ENCODE peak calls at places on chromosomes 5 and 9, in six cellular contexts. One of them, this sample, is unnamed.

GRCh38 chr5:137488516-137488915 is 10.6 kb downstream of the SPOCK1 start:
- DNase-seq in HepG2: no peak
- DNase-seq in H1: no peak
- DNase-seq in GM12878: no peak
- DNase-seq in SK-N-SH: no peak
- DNase-seq in HCT116: no peak
- DNase-seq in this sample: no peak

GRCh38 chr5:119943148-119943547 is 313.8 kb downstream of the FAM170A start:
- DNase-seq in H1: no peak
- DNase-seq in HepG2: no peak
- DNase-seq in HCT116: no peak
- DNase-seq in SK-N-SH: no peak
- DNase-seq in GM12878: no peak
- DNase-seq in this sample: peak; percentile 46

GRCh38 chr9:7150153-7150890 is 392.5 kb downstream of the KDM4C start:
- DNase-seq in GM12878: no peak
- DNase-seq in H1: no peak
- DNase-seq in HCT116: no peak
- DNase-seq in HepG2: no peak
- DNase-seq in SK-N-SH: no peak
- DNase-seq in this sample: no peak

GRCh38 chr5:87411586-87412416 is 929 bp downstream of the CCNH start:
- DNase-seq in GM12878: no peak
- DNase-seq in HCT116: peak; percentile 6
- DNase-seq in H1: no peak
- DNase-seq in SK-N-SH: peak; percentile 10
- DNase-seq in HepG2: peak; percentile 33
- DNase-seq in this sample: no peak

GRCh38 chr9:21825637-21826036 is 23.2 kb downstream of the MTAP start:
- DNase-seq in SK-N-SH: no peak
- DNase-seq in GM12878: no peak
- DNase-seq in HepG2: no peak
- DNase-seq in H1: no peak
- DNase-seq in HCT116: no peak
- DNase-seq in this sample: no peak

GRCh38 chr5:75279324-75279723 is 42.6 kb upstream of the ANKRD31 start:
- DNase-seq in H1: no peak
- DNase-seq in SK-N-SH: no peak
- DNase-seq in HepG2: no peak
- DNase-seq in HCT116: no peak
- DNase-seq in GM12878: no peak
- DNase-seq in this sample: no peak

GRCh38 chr5:150066901-150067396 is 19.4 kb downstream of the CSF1R start:
- DNase-seq in GM12878: no peak
- DNase-seq in H1: no peak
- DNase-seq in HCT116: no peak
- DNase-seq in SK-N-SH: no peak
- DNase-seq in HepG2: no peak
- DNase-seq in this sample: no peak

GRCh38 chr5:13477118-13477737 is 467.3 kb downstream of the DNAH5 start:
- DNase-seq in SK-N-SH: no peak
- DNase-seq in H1: no peak
- DNase-seq in HepG2: no peak
- DNase-seq in HCT116: no peak
- DNase-seq in GM12878: no peak
- DNase-seq in this sample: no peak

GRCh38 chr5:1513326-1514026 is 10.3 kb downstream of the LPCAT1 start:
- DNase-seq in HepG2: no peak
- DNase-seq in HCT116: no peak
- DNase-seq in SK-N-SH: no peak
- DNase-seq in H1: no peak
- DNase-seq in GM12878: no peak
- DNase-seq in this sample: no peak

GRCh38 chr5:66306105-66306843 is 162.2 kb downstream of the SREK1 start:
- DNase-seq in SK-N-SH: peak; percentile 78
- DNase-seq in GM12878: no peak
- DNase-seq in HCT116: peak; percentile 63
- DNase-seq in H1: peak; percentile 34
- DNase-seq in HepG2: peak; percentile 55
- DNase-seq in this sample: peak; percentile 65

GRCh38 chr9:69476797-69477196 is 151.8 kb downstream of the ENTREP1 start:
- DNase-seq in HCT116: no peak
- DNase-seq in SK-N-SH: no peak
- DNase-seq in H1: no peak
- DNase-seq in HepG2: no peak
- DNase-seq in GM12878: no peak
- DNase-seq in this sample: no peak

GRCh38 chr9:92970467-92970923 is 23.2 kb downstream of the FGD3 start:
- DNase-seq in SK-N-SH: no peak
- DNase-seq in HCT116: no peak
- DNase-seq in H1: peak; percentile 72
- DNase-seq in HepG2: no peak
- DNase-seq in GM12878: no peak
- DNase-seq in this sample: peak; percentile 50
- TF ChIP-seq JUND in SK-N-SH: no peak
- TF ChIP-seq JUND in HCT116: no peak
- TF ChIP-seq JUND in H1: no peak
- TF ChIP-seq JUND in HepG2: no peak
- TF ChIP-seq JUND in GM12878: no peak
- TF ChIP-seq JUND in this sample: no peak

GRCh38 chr5:39064450-39064849 is 9.7 kb downstream of the RICTOR start:
- DNase-seq in HepG2: no peak
- DNase-seq in H1: no peak
- DNase-seq in GM12878: no peak
- DNase-seq in SK-N-SH: no peak
- DNase-seq in HCT116: no peak
- DNase-seq in this sample: no peak
- TF ChIP-seq JUND in HepG2: no peak
- TF ChIP-seq JUND in H1: no peak
- TF ChIP-seq JUND in GM12878: no peak
- TF ChIP-seq JUND in SK-N-SH: no peak
- TF ChIP-seq JUND in HCT116: no peak
- TF ChIP-seq JUND in this sample: no peak

GRCh38 chr5:134530375-134531077 is 5.1 kb downstream of the JADE2 start:
- DNase-seq in H1: no peak
- DNase-seq in HepG2: no peak
- DNase-seq in GM12878: no peak
- DNase-seq in HCT116: no peak
- DNase-seq in SK-N-SH: no peak
- DNase-seq in this sample: no peak
- TF ChIP-seq JUND in H1: no peak
- TF ChIP-seq JUND in HepG2: no peak
- TF ChIP-seq JUND in GM12878: no peak
- TF ChIP-seq JUND in HCT116: no peak
- TF ChIP-seq JUND in SK-N-SH: no peak
- TF ChIP-seq JUND in this sample: no peak

GRCh38 chr5:103228588-103228987 is 30.0 kb upstream of the MACIR start:
- DNase-seq in H1: no peak
- DNase-seq in HCT116: no peak
- DNase-seq in SK-N-SH: no peak
- DNase-seq in GM12878: no peak
- DNase-seq in HepG2: no peak
- DNase-seq in this sample: no peak

GRCh38 chr5:103234239-103234975 is 24.2 kb upstream of the MACIR start:
- DNase-seq in HepG2: no peak
- DNase-seq in GM12878: no peak
- DNase-seq in SK-N-SH: no peak
- DNase-seq in HCT116: no peak
- DNase-seq in H1: no peak
- DNase-seq in this sample: no peak

GRCh38 chr5:103235891-103236290 is 22.7 kb upstream of the MACIR start:
- DNase-seq in HepG2: no peak
- DNase-seq in H1: no peak
- DNase-seq in HCT116: no peak
- DNase-seq in GM12878: no peak
- DNase-seq in SK-N-SH: no peak
- DNase-seq in this sample: no peak

GRCh38 chr5:103228056-103228455 is 30.5 kb upstream of the MACIR start:
- DNase-seq in SK-N-SH: no peak
- DNase-seq in HepG2: no peak
- DNase-seq in H1: no peak
- DNase-seq in GM12878: no peak
- DNase-seq in HCT116: no peak
- DNase-seq in this sample: no peak

GRCh38 chr5:103232393-103232999 is 26.1 kb upstream of the MACIR start:
- DNase-seq in H1: no peak
- DNase-seq in GM12878: no peak
- DNase-seq in SK-N-SH: peak; percentile 44
- DNase-seq in HCT116: peak; percentile 36
- DNase-seq in HepG2: peak; percentile 41
- DNase-seq in this sample: peak; percentile 54
- TF ChIP-seq JUND in H1: no peak
- TF ChIP-seq JUND in GM12878: no peak
- TF ChIP-seq JUND in SK-N-SH: no peak
- TF ChIP-seq JUND in HCT116: no peak
- TF ChIP-seq JUND in HepG2: no peak
- TF ChIP-seq JUND in this sample: no peak

GRCh38 chr9:116580853-116581252 is 106.3 kb upstream of the TRIM32 start:
- DNase-seq in HepG2: no peak
- DNase-seq in GM12878: no peak
- DNase-seq in SK-N-SH: no peak
- DNase-seq in H1: no peak
- DNase-seq in HCT116: no peak
- DNase-seq in this sample: no peak
- TF ChIP-seq JUND in HepG2: no peak
- TF ChIP-seq JUND in GM12878: no peak
- TF ChIP-seq JUND in SK-N-SH: no peak
- TF ChIP-seq JUND in H1: no peak
- TF ChIP-seq JUND in HCT116: no peak
- TF ChIP-seq JUND in this sample: no peak

GRCh38 chr5:68196876-68197275 is 18.7 kb upstream of the PIK3R1 start:
- DNase-seq in HepG2: no peak
- DNase-seq in H1: no peak
- DNase-seq in GM12878: peak; percentile 67
- DNase-seq in SK-N-SH: no peak
- DNase-seq in HCT116: no peak
- DNase-seq in this sample: no peak

GRCh38 chr5:68192679-68193060 is 22.9 kb upstream of the PIK3R1 start:
- DNase-seq in H1: no peak
- DNase-seq in HepG2: no peak
- DNase-seq in SK-N-SH: no peak
- DNase-seq in HCT116: no peak
- DNase-seq in GM12878: no peak
- DNase-seq in this sample: no peak

GRCh38 chr5:68194405-68194804 is 21.2 kb upstream of the PIK3R1 start:
- DNase-seq in HCT116: no peak
- DNase-seq in SK-N-SH: no peak
- DNase-seq in HepG2: no peak
- DNase-seq in GM12878: no peak
- DNase-seq in H1: no peak
- DNase-seq in this sample: no peak

GRCh38 chr5:68195137-68195536 is 20.4 kb upstream of the PIK3R1 start:
- DNase-seq in SK-N-SH: no peak
- DNase-seq in H1: no peak
- DNase-seq in HCT116: no peak
- DNase-seq in GM12878: no peak
- DNase-seq in HepG2: no peak
- DNase-seq in this sample: no peak

DNA sequence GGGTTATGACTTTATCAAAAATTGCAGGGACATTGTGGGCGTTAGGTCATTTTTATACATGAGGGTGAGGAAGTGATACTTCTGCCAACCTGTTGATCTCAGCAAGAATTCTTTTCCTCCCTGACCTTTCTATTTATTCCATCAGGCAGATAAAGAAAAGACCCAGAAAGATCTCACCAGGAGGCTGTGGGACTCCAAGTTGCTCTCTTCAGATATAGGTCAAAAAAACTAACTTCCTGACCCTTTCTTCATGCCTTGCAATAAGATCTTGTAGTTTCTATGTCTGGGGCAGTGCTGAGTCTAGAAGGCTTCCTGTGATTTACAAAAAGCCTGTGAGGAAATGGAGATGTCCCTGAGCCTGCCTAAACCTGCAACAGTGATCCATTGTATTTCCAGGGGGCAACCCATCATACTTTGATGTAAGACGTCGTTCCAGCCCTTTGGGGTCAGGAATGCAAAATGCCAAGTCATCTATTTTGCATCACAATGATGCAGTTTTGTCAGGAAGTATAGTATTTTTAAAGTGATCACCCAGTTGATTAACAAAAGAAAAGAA is 22.0 kb upstream of the PIK3R1 start:
- DNase-seq in GM12878: no peak
- DNase-seq in H1: no peak
- DNase-seq in HCT116: no peak
- DNase-seq in HepG2: no peak
- DNase-seq in SK-N-SH: no peak
- DNase-seq in this sample: no peak
- TF ChIP-seq JUND in GM12878: no peak
- TF ChIP-seq JUND in H1: no peak
- TF ChIP-seq JUND in HCT116: no peak
- TF ChIP-seq JUND in HepG2: no peak
- TF ChIP-seq JUND in SK-N-SH: no peak
- TF ChIP-seq JUND in this sample: no peak

DNA sequence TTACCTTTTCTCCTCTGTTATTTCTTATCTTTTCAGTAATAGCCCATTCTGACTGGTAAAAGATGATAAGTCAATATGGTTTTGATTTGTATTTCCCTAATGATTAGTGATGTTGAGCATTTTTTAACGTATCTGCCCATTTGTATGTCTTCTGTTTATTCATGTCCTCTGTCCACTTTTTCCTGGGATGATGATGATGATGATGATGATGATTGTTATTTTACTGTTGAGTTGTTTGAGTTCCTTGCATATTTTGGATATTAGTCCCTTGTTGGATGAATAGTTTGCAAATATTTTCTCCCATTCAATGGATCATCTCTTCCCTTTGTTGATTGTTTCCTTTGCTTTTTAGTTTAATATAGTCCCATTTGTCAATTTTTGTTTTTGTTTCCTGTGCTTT is 27.0 kb downstream of the UTP15 start:
- DNase-seq in GM12878: no peak
- DNase-seq in SK-N-SH: no peak
- DNase-seq in HepG2: no peak
- DNase-seq in H1: no peak
- DNase-seq in HCT116: no peak
- DNase-seq in this sample: no peak
- TF ChIP-seq JUND in GM12878: no peak
- TF ChIP-seq JUND in SK-N-SH: no peak
- TF ChIP-seq JUND in HepG2: no peak
- TF ChIP-seq JUND in H1: no peak
- TF ChIP-seq JUND in HCT116: no peak
- TF ChIP-seq JUND in this sample: no peak

This sample was measured in T47D.